ENCODE peak calls at places on chromosomes 7 and 10, in four cellular contexts. U is SK-N-SH, N is WTC11, A is K562. Y is an unnamed sample.

GRCh38 chr10:63866075-63866746 is 345.0 kb downstream of the REEP3 start:
- DNase-seq in U (peak), N (peak), A (peak), Y (peak)

GRCh38 chr10:5855979-5856700 is 33.6 kb downstream of the ANKRD16 start:
- DNase-seq in U (no peak), N (no peak), A (no peak), Y (no peak)

GRCh38 chr10:63713191-63714144 is 192.3 kb downstream of the REEP3 start:
- DNase-seq in U (peak), N (peak), A (no peak), Y (peak)

GRCh38 chr7:2826806-2827205 is 17.3 kb downstream of the GNA12 start:
- DNase-seq in U (no peak), N (no peak), A (no peak), Y (no peak)

GRCh38 chr10:77865585-77866324 is 60.8 kb downstream of the DLG5 start:
- DNase-seq in U (no peak), N (peak), A (no peak), Y (no peak)

GRCh38 chr7:112452102-112452888 is 2.0 kb downstream of the IFRD1 start:
- DNase-seq in U (peak), N (no peak), A (no peak), Y (no peak)

GRCh38 chr7:17298102-17298839 is at the start of gene AHR:
- DNase-seq in U (peak), N (peak), A (no peak), Y (peak)

GRCh38 chr10:119006451-119007210 is 22.9 kb upstream of the NANOS1 start:
- DNase-seq in U (peak), N (no peak), A (no peak), Y (no peak)

GRCh38 chr7:96236198-96237039 is 85.5 kb downstream of the SLC25A13 start:
- DNase-seq in U (peak), N (no peak), A (peak), Y (no peak)

GRCh38 chr7:74061840-74062539 is 21.6 kb upstream of the LIMK1 start:
- DNase-seq in U (peak), N (no peak), A (peak), Y (no peak)

GRCh38 chr7:90709501-90710465 is 113.7 kb downstream of the CDK14 start:
- DNase-seq in U (no peak), N (no peak), A (no peak), Y (no peak)

GRCh38 chr7:70053421-70053820 is 455.1 kb downstream of the AUTS2 start:
- DNase-seq in U (no peak), N (no peak), A (no peak), Y (no peak)

GRCh38 chr7:14207154-14207553 is 217.7 kb upstream of the ETV1 start:
- DNase-seq in U (no peak), N (no peak), A (no peak), Y (no peak)

GRCh38 chr10:97059006-97059871 is 126.5 kb downstream of the SLIT1 start:
- DNase-seq in U (peak), N (peak), A (no peak), Y (peak)

GRCh38 chr7:117728858-117729257 is 144.4 kb downstream of the CTTNBP2 start:
- DNase-seq in U (no peak), N (no peak), A (no peak), Y (no peak)

GRCh38 chr10:70269741-70270140 is 14.1 kb downstream of the NPFFR1 start:
- DNase-seq in U (no peak), N (no peak), A (no peak), Y (no peak)

GRCh38 chr7:114574384-114574783 is 159.8 kb downstream of the FOXP2 start:
- DNase-seq in U (no peak), N (no peak), A (no peak), Y (no peak)

GRCh38 chr10:113227045-113227444 is 277.0 kb downstream of the TCF7L2 start:
- DNase-seq in U (no peak), N (no peak), A (no peak), Y (no peak)

GRCh38 chr10:96370575-96371157 is 11.9 kb upstream of the OPALIN start:
- DNase-seq in U (peak), N (peak), A (peak), Y (peak)

GRCh38 chr7:123538897-123539296 is 4.5 kb upstream of the IQUB start:
- DNase-seq in U (no peak), N (no peak), A (no peak), Y (no peak)

GRCh38 chr7:140866926-140867325 is 57.8 kb downstream of the BRAF start:
- DNase-seq in U (no peak), N (no peak), A (no peak), Y (no peak)

GRCh38 chr7:34851431-34851830 is 185.9 kb downstream of the DPY19L1 start:
- DNase-seq in U (no peak), N (no peak), A (no peak), Y (no peak)

GRCh38 chr7:158063850-158064610 is 523.6 kb downstream of the PTPRN2 start:
- DNase-seq in U (no peak), N (no peak), A (no peak), Y (no peak)

GRCh38 chr7:84055904-84056615 is 138.5 kb downstream of the SEMA3A start:
- DNase-seq in U (no peak), N (no peak), A (no peak), Y (no peak)

GRCh38 chr7:81482600-81483186 is 287.2 kb downstream of the HGF start:
- DNase-seq in U (peak), N (no peak), A (peak), Y (no peak)

GRCh38 chr7:107080099-107080505 is 35.6 kb downstream of the PRKAR2B start:
- DNase-seq in U (no peak), N (no peak), A (no peak), Y (no peak)

GRCh38 chr10:132536241-132536963 is 1.2 kb upstream of the INPP5A start:
- DNase-seq in U (peak), N (no peak), A (peak), Y (no peak)

GRCh38 chr10:126598009-126598408 is 72.5 kb downstream of the C10orf90 start:
- DNase-seq in U (peak), N (peak), A (peak), Y (peak)

GRCh38 chr10:72663971-72664370 is 28.0 kb upstream of the MCU start:
- DNase-seq in U (no peak), N (no peak), A (no peak), Y (no peak)

GRCh38 chr7:22546769-22547168 is 46.8 kb upstream of the STEAP1B start:
- DNase-seq in U (no peak), N (no peak), A (no peak), Y (no peak)

DNA sequence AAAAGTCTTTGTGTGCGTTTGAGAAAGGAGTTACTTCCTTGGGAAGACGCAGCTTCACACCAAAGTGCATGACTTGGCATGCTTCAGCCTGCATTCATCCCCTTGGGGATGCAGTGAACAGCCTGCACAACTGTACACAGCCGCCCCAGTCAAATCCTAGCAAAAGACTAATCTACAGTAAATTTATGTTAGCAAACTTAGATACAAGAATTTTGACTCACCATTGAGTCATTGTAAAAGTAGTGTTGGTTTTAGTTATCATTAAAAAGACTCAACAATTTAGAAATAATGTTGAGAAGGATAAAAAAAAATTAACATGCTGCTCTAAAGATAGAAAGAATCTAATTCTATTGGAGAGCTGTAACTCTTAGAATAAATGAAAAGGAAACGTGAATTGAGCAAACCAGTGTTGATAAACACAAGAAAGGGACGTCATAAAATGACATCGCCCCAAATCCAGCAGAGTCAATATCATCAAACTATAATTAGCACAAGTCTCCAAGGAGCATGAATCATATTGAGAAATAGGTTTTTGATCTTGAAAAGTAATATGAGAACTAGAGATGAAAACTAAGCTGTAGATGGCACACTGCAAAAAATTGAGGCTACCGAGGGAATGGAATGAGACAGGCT is 11.9 kb upstream of the OPTN start:
- DNase-seq in U (no peak), N (no peak), A (no peak), Y (no peak)
- TF ChIP-seq TEAD4 in U (no peak), N (no peak), A (no peak), Y (no peak)

DNA sequence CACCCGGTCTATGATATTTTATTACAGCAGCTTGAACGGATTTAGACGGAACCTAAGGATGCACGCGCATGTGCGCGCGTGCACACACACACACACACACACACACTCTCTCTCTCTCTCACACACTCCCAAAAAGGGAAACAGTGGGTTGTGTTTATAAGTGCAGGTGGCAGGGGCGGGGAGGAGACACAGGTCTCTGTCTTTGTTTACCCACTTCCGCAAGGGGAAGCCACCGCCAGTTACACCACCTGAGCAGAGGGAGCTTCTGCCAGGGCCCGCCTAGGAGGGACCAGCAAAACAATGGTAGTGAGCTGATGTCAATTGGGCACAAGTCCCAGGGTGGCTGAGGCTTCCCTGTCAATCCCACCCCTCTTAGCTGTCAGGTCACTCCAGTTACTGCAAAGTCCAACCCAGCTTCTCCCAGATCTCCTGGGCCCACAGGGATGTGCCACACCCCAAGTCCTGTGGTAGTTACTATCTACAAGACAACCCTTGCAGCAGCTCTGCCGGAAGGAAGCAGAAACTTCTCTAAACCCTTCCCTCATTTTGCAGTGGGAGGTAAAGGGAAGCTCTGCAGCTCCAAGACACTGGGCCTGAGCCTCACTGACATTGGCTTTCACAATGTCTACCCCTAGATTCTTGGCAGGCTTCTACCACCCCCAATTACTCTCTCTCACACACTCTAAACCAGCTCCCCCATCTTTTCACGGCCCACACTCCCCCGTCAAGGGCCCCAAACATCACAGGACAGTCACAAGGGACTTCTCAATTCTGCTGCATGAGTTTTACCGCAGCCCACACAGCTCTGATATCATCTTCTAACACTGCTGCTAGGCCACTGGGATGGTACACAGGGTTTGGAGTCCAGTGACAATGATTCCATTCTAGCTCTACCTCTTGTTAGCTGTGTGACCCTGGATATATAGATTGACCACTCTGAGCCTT is 17.6 kb downstream of the ANXA11 start:
- DNase-seq in U (no peak), N (no peak), A (peak), Y (no peak)
- TF ChIP-seq TEAD4 in U (no peak), N (no peak), A (no peak), Y (no peak)

DNA sequence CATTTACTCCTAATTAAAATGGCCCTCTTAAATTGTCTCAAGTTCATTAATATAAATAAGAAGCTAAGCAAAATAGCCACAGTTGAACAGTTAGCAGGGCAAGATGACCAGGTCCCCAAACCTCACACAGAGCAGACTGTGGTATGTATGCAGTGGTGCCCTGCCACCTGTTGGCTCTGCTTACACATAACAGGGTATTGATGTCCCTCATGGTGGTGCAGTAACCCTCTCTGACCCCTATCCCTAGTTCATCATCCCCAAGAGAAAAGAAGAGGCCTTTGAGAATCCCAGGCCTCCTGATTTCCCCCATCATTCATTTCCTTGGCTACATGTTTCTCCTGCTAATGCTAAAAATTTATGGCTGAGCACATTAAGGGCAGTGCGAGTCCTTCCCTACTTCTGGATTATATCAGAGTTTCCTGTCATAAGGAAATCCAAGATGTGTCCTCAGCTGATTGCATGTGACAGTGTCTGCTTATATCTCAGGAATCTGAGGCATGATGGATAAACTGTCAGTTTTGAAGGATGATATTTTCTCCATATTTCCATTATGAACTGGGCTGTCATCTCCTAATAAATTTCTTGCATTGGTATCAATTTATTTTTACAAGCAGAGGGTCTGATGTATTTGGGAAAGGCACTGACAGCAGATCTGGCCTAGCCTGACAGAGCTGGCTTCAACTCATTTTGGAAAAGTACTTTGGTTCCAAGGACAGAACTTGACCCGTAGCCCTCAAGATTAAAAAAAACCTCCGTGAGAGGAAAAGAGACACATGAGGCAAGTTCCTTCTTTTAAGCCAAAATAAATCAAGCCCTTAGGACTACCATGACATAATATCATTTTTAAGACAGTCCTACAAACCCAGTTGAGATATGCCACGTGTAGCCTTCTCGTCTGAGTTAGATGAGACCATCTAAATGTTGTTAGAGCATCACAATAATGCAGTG is 880.6 kb downstream of the LRMDA start:
- DNase-seq in U (peak), N (peak), A (peak), Y (no peak)
- TF ChIP-seq TEAD4 in U (no peak), N (no peak), A (no peak), Y (peak)

GRCh38 chr10:26488344-26488743 is 50.2 kb downstream of the APBB1IP start:
- DNase-seq in U (no peak), N (no peak), A (no peak), Y (no peak)
- TF ChIP-seq TEAD4 in U (no peak), N (no peak), A (no peak), Y (no peak)

GRCh38 chr10:13945760-13946460 is 359.1 kb downstream of the PRPF18 start:
- DNase-seq in U (no peak), N (no peak), A (no peak), Y (no peak)

GRCh38 chr10:13944901-13945300 is 358.1 kb downstream of the PRPF18 start:
- DNase-seq in U (no peak), N (no peak), A (no peak), Y (no peak)

GRCh38 chr10:13950543-13950939 is 363.8 kb downstream of the PRPF18 start:
- DNase-seq in U (no peak), N (no peak), A (no peak), Y (no peak)

GRCh38 chr10:13953371-13953770 is 366.6 kb downstream of the PRPF18 start:
- DNase-seq in U (no peak), N (no peak), A (no peak), Y (no peak)

GRCh38 chr10:13949844-13950542 is 363.2 kb downstream of the PRPF18 start:
- DNase-seq in U (no peak), N (no peak), A (no peak), Y (no peak)
- TF ChIP-seq TEAD4 in U (peak), N (no peak), A (no peak), Y (no peak)

DNA sequence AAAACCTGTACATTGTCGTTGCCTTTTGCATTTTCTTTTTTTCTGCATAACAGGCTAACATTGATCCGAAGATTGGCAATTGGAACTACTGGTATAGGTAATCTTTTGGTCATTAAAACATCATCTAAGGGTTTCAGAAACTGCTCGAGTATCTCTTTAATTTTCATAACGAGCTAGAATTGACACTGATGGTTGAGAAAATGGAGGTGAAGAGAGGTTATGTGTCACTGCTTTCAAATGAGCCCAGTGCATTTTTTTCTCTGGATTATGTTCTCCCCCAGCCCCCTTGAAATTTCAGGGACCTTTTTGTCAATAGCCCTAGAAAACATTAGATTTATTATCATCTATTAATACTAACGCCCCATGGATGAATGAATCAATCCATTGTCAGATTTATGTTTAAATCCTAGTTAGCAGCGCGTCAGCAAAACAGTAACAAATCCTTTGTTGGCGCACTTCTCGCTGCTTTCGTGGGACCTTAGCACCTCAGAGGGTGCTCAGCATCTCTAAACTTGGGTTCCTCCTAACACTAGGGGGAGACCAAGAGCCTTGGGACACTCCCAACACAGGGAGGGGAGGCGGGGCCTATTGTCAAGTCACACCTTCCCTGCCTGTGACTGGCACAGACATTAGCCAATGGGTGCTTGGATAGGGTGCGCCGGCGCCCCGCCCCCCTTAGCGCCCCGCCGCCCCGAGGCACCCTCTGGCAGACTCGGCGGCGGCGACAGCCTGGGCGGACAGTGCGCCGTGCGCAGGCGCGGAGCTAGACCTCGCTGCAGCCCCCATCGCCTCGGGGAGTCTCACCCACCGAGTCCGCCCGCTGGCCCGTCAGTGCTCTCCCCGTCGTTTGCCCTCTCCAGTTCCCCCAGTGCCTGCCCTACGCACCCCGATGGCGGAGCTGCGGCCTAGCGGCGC is at the start of gene SUFU:
- DNase-seq in U (peak), N (peak), A (peak), Y (peak)
- TF ChIP-seq TEAD4 in U (no peak), N (no peak), A (no peak), Y (no peak)